ENCODE peak calls at places on chromosome 7, in four cellular contexts. J is tibial artery, P is lung, W is sigmoid colon. Z is an unnamed sample.

GRCh38 chr7:117715784-117716445 is 157.3 kb downstream of the CTTNBP2 start:
- DNase-seq in J (no peak), P (peak; percentile 41), W (no peak), Z (no peak)

GRCh38 chr7:96188623-96188991 is 133.3 kb downstream of the SLC25A13 start:
- DNase-seq in J (no peak), P (no peak), W (no peak), Z (no peak)

GRCh38 chr7:149869867-149870266 is 3.9 kb upstream of the ATP6V0E2 start:
- DNase-seq in J (no peak), P (no peak), W (no peak), Z (no peak)

GRCh38 chr7:152913492-152913891 is 153.9 kb downstream of the ACTR3B start:
- DNase-seq in J (no peak), P (no peak), W (no peak), Z (no peak)

GRCh38 chr7:138668946-138669345 is 32.2 kb downstream of the SVOPL start:
- DNase-seq in J (no peak), P (no peak), W (no peak), Z (no peak)

GRCh38 chr7:66617295-66617694 is 11.4 kb upstream of the KCTD7 start:
- DNase-seq in J (no peak), P (no peak), W (peak; percentile 86), Z (no peak)

GRCh38 chr7:130296221-130296951 is 3.4 kb downstream of the CPA4 start:
- DNase-seq in J (no peak), P (no peak), W (no peak), Z (no peak)

GRCh38 chr7:50729962-50730361 is 52.7 kb downstream of the GRB10 start:
- DNase-seq in J (no peak), P (no peak), W (no peak), Z (no peak)

GRCh38 chr7:155893664-155894063 is 81.4 kb upstream of the SHH start:
- DNase-seq in J (no peak), P (no peak), W (no peak), Z (no peak)

GRCh38 chr7:83562960-83563359 is 86.0 kb downstream of the SEMA3E start:
- DNase-seq in J (no peak), P (no peak), W (no peak), Z (no peak)

GRCh38 chr7:47035522-47035921 is 546.4 kb downstream of the TNS3 start:
- DNase-seq in J (no peak), P (no peak), W (no peak), Z (no peak)

GRCh38 chr7:2116903-2117680 is 115.7 kb downstream of the MAD1L1 start:
- DNase-seq in J (peak; percentile 48), P (no peak), W (peak; percentile 85), Z (no peak)

GRCh38 chr7:76300210-76300731 is 2.2 kb upstream of the HSPB1 start:
- DNase-seq in J (no peak), P (peak; percentile 67), W (no peak), Z (no peak)

GRCh38 chr7:102396710-102397019 is 502 bp downstream of the PRKRIP1 start:
- DNase-seq in J (no peak), P (no peak), W (no peak), Z (no peak)

GRCh38 chr7:37089972-37090371 is 358.7 kb downstream of the ELMO1 start:
- DNase-seq in J (no peak), P (no peak), W (no peak), Z (no peak)

GRCh38 chr7:151167197-151167911 is at the start of gene GBX1:
- DNase-seq in J (no peak), P (no peak), W (no peak), Z (no peak)
- TF ChIP-seq CTCF in J (no peak), P (no peak), W (no peak), Z (peak; percentile 17)

GRCh38 chr7:73512018-73512780 is 9.9 kb downstream of the BAZ1B start:
- DNase-seq in J (no peak), P (no peak), W (no peak), Z (no peak)
- H3K36me3 ChIP-seq in J (peaks cover 48% of the 10 kb centered on the region), P (peaks cover 24% of the 10 kb centered on the region), W (peaks cover 33% of the 10 kb centered on the region), Z (peaks cover 45% of the 10 kb centered on the region)

GRCh38 chr7:115603416-115603815 is 427.1 kb downstream of the TFEC start:
- DNase-seq in J (no peak), P (no peak), W (no peak), Z (no peak)
- TF ChIP-seq CTCF in J (no peak), P (no peak), W (no peak), Z (no peak)

GRCh38 chr7:105011771-105012502 is 2.1 kb upstream of the KMT2E start:
- DNase-seq in J (peak; percentile 52), P (no peak), W (peak; percentile 75), Z (no peak)

GRCh38 chr7:105012503-105013282 is 1.3 kb upstream of the KMT2E start:
- DNase-seq in J (peak; percentile 99), P (peak; percentile 100), W (peak; percentile 100), Z (peak; percentile 98)

GRCh38 chr7:105007298-105007697 is 6.7 kb upstream of the KMT2E start:
- DNase-seq in J (no peak), P (no peak), W (no peak), Z (no peak)

GRCh38 chr7:105010538-105011523 is 3.2 kb upstream of the KMT2E start:
- DNase-seq in J (no peak), P (no peak), W (no peak), Z (no peak)

DNA sequence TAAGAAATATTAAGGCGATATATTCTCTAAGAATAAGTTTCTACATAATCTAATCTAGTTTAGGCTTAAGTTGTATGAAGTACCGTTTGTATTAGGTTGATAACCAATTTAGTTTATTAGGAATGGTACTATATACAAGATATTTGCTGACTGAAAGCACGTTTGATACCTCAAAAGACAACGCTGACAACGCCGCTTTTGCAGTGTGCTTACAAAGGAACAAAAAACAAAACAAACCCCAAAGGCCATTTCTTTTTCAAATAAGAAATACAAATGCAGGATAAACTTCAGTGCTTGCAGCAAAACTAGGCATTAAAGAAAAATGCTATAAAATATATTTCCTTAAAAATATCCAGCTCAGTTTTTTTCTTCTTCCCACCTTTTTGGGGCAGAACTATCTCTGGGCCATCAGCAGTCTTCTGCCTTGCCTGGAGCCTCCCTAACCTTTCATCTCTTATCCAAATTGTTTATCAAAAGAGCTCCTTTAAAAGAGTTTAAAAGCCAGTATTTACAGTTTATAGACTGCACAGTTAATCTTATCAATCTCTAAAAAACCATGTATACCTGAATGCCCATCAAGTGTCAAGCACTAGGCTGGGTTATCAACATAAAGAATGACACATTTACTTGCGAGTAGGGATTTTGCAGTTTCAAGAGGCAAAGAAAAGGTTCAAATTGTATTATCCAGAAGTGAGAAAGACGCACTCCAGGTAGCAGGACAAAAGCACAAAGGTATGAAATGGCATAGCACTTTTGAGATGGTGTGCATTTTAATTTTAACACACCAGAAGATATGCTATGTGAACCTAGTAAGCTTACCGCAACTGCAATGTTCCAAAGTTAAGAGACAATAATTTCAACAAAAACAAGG is 4.1 kb upstream of the KMT2E start:
- DNase-seq in J (no peak), P (no peak), W (no peak), Z (no peak)
- H3K36me3 ChIP-seq in J (no peaks in the 10 kb centered on the region), P (no peaks in the 10 kb centered on the region), W (no peaks in the 10 kb centered on the region), Z (no peaks in the 10 kb centered on the region)

GRCh38 chr7:140696679-140697446 is at the start of gene NDUFB2:
- DNase-seq in J (peak; percentile 68), P (peak; percentile 79), W (peak; percentile 90), Z (no peak)

GRCh38 chr7:140696024-140696678 is 357 bp upstream of the NDUFB2 start:
- DNase-seq in J (peak; percentile 95), P (peak; percentile 96), W (peak; percentile 98), Z (peak; percentile 85)

GRCh38 chr7:140695381-140695780 is 1.1 kb upstream of the NDUFB2 start:
- DNase-seq in J (no peak), P (no peak), W (peak; percentile 60), Z (no peak)

GRCh38 chr7:140698477-140698876 is 2.0 kb downstream of the NDUFB2 start:
- DNase-seq in J (no peak), P (no peak), W (no peak), Z (no peak)

GRCh38 chr7:140697447-140698143 is 1.1 kb downstream of the NDUFB2 start:
- DNase-seq in J (no peak), P (no peak), W (no peak), Z (no peak)
- TF ChIP-seq CTCF in J (no peak), P (no peak), W (no peak), Z (no peak)

DNA sequence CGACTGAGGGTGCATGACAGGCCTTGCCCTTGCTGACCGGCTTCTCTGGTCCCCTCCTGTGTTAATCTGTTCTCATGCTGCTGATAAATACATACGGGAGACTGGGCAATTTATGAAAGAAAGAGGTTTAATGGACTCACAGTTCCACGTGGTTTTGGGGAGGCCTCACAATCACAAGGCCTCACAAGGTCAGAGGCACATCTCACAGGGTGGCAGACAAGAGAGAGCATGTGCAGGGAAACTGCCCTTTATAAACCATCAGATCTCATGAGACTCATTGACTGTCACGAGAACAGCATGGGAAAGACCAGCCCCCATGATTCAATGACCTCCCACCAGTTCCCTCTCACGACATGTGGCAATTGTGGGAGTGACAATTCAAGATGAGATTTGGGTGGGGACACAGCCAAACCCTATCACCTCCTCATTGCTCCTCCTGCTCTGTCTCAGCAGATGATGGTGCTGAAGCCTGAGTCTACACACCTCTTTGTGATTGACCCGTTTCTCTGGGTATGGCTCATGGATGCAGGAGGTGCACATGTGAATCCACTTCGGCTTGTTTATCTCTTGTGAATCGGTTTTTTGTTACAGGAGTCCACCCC is 547.8 kb downstream of the DNAJB6 start:
- DNase-seq in J (no peak), P (no peak), W (no peak), Z (no peak)
- H3K36me3 ChIP-seq in J (no peaks in the 10 kb centered on the region), P (no peaks in the 10 kb centered on the region), W (no peaks in the 10 kb centered on the region), Z (no peaks in the 10 kb centered on the region)

Z was measured in thoracic aorta.